ENCODE peak calls at places on chromosomes 4 and X, in four cellular contexts. D is GM12878, P is HepG2, Y is K562. U is an unnamed sample.

GRCh38 chrX:23883737-23884354 is 23.9 kb downstream of the APOO start:
- DNase-seq in D (no peak), Y (peak; percentile 68), P (peak; percentile 31), U (peak; percentile 39)

GRCh38 chrX:134573683-134574035 is 84.6 kb downstream of the PLAC1 start:
- DNase-seq in P (no peak), D (no peak), Y (no peak), U (no peak)

GRCh38 chr4:6972911-6973310 is 63.3 kb downstream of the TBC1D14 start:
- DNase-seq in Y (no peak), P (no peak), D (no peak), U (no peak)

GRCh38 chrX:151870603-151871002 is 42.1 kb upstream of the MAGEA4 start:
- DNase-seq in P (peak; percentile 2), D (no peak), Y (no peak), U (no peak)

GRCh38 chr4:184845367-184846011 is 19.7 kb upstream of the ACSL1 start:
- DNase-seq in Y (no peak), D (no peak), P (peak; percentile 40), U (no peak)

GRCh38 chr4:126451237-126451885 is 1136.6 kb downstream of the FAT4 start:
- DNase-seq in D (no peak), Y (no peak), P (no peak), U (no peak)

GRCh38 chrX:46268429-46268828 is 276.8 kb downstream of the ZNF674 start:
- DNase-seq in Y (no peak), P (peak; percentile 11), D (no peak), U (no peak)

GRCh38 chrX:87788976-87789375 is 271.4 kb downstream of the KLHL4 start:
- DNase-seq in D (no peak), Y (no peak), P (no peak), U (no peak)

GRCh38 chrX:86016189-86016588 is 31.2 kb downstream of the CHM start:
- DNase-seq in Y (no peak), P (no peak), D (no peak), U (no peak)

GRCh38 chrX:129698150-129698549 is 40.6 kb upstream of the XPNPEP2 start:
- DNase-seq in D (no peak), Y (no peak), P (peak; percentile 17), U (no peak)

GRCh38 chr4:108762559-108763225 is at the start of gene ETNPPL:
- DNase-seq in D (no peak), P (peak; percentile 21), Y (no peak), U (peak; percentile 66)

GRCh38 chrX:102715967-102716366 is 3.7 kb downstream of the GPRASP2 start:
- DNase-seq in P (no peak), D (no peak), Y (no peak), U (no peak)

GRCh38 chrX:102723456-102723855 is 2.9 kb downstream of the GPRASP3 start:
- DNase-seq in P (no peak), Y (no peak), D (no peak), U (no peak)

GRCh38 chrX:102714994-102715393 is 2.7 kb downstream of the GPRASP2 start:
- DNase-seq in P (no peak), D (no peak), Y (no peak), U (no peak)

DNA sequence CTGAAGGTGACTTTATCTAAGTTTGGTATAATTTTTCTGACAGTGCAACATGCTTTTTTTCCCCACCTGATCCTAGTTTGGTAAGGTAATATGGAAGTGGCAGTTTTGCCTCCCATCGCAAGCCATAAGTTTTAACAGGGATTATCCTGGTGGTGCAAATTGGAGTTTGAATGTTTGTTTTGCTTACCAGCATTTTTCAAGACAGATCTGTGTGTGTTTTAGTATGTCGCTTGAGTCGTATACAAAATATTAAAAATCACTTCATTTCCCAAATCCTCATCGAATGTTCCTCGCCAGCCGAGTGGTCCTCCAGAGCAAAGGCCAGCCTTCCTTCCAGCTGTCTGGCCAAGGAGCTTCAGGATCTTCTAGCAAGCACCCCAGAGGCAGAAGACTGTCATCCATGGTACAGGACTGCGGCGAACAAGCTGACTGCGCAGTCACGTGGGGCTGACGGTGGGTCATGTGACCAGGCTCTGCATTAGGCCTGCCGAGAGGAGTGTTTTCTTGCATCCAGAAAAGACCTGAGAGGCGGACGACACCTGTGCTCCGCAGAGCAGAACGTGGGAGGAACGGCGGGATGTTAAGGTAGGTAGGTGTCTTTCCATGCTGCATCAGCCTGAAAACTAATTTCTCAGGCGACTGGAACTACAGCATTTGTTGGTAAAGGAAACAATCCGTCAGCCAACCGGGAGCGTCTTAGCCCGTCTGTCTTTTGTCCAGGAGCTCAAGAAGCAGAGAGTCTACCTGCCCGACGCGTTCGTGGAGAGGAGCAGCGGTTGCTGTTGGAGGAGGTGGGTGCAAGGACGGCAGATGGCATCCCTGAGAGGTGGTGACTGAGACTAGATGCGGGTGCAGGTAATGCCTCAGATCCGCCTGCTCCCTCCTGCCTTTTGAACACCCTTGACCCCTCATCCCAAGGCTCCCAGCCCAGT is at the start of gene GPRASP3:
- DNase-seq in D (no peak), Y (peak; percentile 59), P (no peak), U (peak; percentile 81)
- TF ChIP-seq BHLHE40 in D (no peak), Y (peak; percentile 77), P (no peak), U (no peak)

DNA sequence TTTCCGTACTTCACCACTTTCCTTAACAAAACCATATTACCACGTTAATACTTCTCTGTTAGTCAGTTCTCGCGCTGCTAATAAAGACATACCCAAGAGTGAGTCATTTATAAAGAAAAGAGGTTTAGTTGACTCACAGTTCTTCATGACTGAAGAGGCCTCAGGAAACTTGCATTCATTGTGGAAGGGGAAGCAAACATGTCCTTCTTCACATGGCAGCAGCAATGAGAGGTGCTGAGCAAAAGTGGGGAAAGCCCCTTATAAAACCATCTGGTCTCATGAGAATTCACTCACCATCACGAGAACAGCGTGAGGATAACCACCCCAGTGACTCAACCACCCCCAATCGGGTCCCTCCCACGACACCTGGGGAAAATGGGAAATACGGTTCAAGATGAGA is 289.8 kb upstream of the CLNK start:
- DNase-seq in D (no peak), Y (no peak), P (no peak), U (no peak)
- TF ChIP-seq FOXK2 in D (no peak), Y (no peak), P (no peak), U (no peak)

GRCh38 chr4:153292897-153293674 is 51.4 kb upstream of the MND1 start:
- DNase-seq in Y (no peak), P (no peak), D (no peak), U (no peak)

GRCh38 chr4:153294631-153295030 is 49.9 kb upstream of the MND1 start:
- DNase-seq in D (no peak), Y (no peak), P (no peak), U (no peak)

GRCh38 chr4:153291562-153291961 is 52.9 kb upstream of the MND1 start:
- DNase-seq in D (no peak), P (no peak), Y (no peak), U (no peak)

GRCh38 chr4:153293675-153294057 is 50.8 kb upstream of the MND1 start:
- DNase-seq in P (no peak), D (no peak), Y (no peak), U (no peak)

DNA sequence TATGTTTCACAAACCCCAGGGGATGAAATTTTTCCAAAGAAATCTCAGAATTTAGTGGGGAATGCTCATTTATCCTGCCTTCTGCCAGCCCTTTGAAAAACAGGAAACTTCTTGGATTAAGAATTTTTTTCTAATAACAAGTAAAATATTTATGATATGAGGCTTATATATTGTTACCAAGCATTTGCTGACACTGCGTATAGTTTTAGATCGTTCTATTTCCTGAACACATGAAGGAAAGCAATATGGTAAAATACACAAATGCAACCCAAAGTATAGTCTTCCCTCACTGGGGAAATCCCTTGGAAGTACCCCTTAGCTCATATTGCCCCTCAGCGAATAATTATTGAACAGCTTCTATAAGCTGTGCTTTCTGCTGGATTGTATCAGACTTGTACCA is 54.4 kb upstream of the MND1 start:
- DNase-seq in Y (no peak), D (no peak), P (no peak), U (no peak)
- TF ChIP-seq BHLHE40 in Y (no peak), D (no peak), P (no peak), U (no peak)

DNA sequence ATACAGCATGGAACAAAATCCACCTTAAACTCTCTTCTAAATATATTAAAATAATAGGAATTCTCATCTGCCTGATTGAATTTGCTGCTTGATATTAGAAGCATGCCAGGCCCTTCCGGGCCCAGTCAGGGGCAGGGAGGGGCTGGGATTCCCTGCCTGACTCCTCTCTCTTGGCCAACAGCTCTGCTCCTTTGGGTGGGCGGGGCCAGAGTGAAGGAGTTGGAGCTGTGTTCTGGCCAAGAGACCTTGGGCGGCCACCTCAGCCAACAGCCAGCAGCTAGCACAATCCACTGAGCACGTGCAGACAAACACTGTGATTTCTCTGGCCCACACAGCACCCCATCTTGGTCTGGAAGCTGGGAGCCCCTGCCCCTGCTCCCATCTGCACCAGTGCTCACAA is 140.3 kb downstream of the PJA1 start:
- DNase-seq in D (no peak), Y (no peak), P (no peak), U (peak; percentile 4)
- TF ChIP-seq FOXK2 in D (no peak), Y (no peak), P (no peak), U (no peak)

GRCh38 chrX:11944486-11944885 is 186.4 kb downstream of the MSL3 start:
- DNase-seq in Y (peak; percentile 24), P (no peak), D (no peak), U (peak; percentile 45)
- TF ChIP-seq BHLHE40 in Y (no peak), P (no peak), D (no peak), U (no peak)

GRCh38 chrX:131802836-131803626 is 220.1 kb upstream of the STK26 start:
- DNase-seq in Y (peak; percentile 27), D (peak; percentile 68), P (no peak), U (peak; percentile 74)
- TF ChIP-seq FOXK2 in Y (no peak), D (no peak), P (no peak), U (no peak)

DNA sequence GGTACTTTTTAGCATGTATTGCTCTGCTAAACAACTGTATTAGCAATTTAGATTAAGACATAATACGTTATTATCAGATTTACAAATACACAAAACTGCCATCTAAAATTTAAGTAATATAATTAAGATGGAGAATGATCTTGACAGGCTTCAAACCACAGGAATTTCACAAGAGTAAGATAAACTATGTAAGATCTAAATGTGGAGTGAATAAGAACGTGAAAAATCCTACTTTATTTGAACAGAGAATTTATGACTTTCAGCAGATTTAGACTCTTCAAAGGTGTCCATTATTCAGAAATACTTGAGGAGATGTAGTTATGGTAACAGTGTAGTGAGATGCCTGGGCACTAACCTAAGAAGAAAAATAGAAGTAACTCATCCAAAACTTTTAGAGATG is 73.2 kb downstream of the SLC4A4 start:
- DNase-seq in D (no peak), P (no peak), Y (no peak), U (no peak)
- TF ChIP-seq BHLHE40 in D (no peak), P (no peak), Y (no peak), U (no peak)

DNA sequence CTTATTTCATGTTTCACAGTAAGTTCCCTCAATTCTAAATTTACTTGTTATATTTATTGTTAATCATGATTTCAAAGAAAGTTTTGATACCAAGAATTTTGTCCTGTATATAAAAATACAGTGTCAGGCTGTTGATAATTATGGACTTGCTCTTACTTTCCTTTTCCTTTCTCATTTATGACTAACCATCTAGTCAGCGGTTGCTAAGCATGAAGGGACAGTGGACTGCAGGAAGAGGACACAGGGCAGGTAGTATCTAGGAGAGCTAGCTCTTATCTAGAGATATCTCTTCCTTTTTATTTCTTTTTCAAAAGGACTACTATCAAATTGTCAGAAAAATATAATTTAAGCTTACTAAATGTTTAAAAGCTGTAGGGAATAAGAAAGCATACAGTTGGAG is 1.6 kb downstream of the OPRPN start:
- DNase-seq in Y (no peak), D (no peak), P (no peak), U (no peak)
- TF ChIP-seq FOXK2 in Y (no peak), D (no peak), P (no peak), U (no peak)

GRCh38 chr4:159023741-159024140 is 79.1 kb upstream of the RAPGEF2 start:
- DNase-seq in P (no peak), Y (no peak), D (no peak), U (no peak)
- TF ChIP-seq BHLHE40 in P (no peak), Y (no peak), D (no peak), U (no peak)

U was measured in HEK293T.